ENCODE peak calls at places on chromosomes 3 and 15, in seven cellular contexts. Q, H, K, W, T, G and I are unnamed samples. For H3K9me3, the result is how much of the 10 kb centered on the place peaks cover.

GRCh38 chr3:120552184-120553020 is 43.7 kb upstream of the NDUFB4 start:
- DNase-seq in Q (no peak), H (no peak), K (no peak), W (no peak), T (no peak), G (no peak), I (no peak)

GRCh38 chr3:8663177-8664061 is 18.8 kb upstream of the SSUH2 start:
- DNase-seq in Q (peak), H (no peak), K (peak), W (peak), T (peak), G (peak), I (no peak)

GRCh38 chr3:184395320-184395660 is 15.4 kb downstream of the CHRD start:
- DNase-seq in Q (peak), H (no peak), K (no peak), W (no peak), T (no peak), G (no peak), I (no peak)

GRCh38 chr3:31409866-31410265 is 122.9 kb upstream of the STT3B start:
- DNase-seq in Q (no peak), H (no peak), K (no peak), W (no peak), T (no peak), G (no peak), I (no peak)

GRCh38 chr3:69360690-69361089 is 25.2 kb downstream of the FRMD4B start:
- DNase-seq in Q (no peak), H (no peak), K (no peak), W (no peak), T (no peak), G (no peak), I (no peak)

GRCh38 chr15:70497661-70498060 is 265.7 kb downstream of the UACA start:
- DNase-seq in Q (no peak), H (no peak), K (no peak), W (no peak), T (no peak), G (no peak), I (no peak)

GRCh38 chr3:118269537-118270125 is 765.0 kb downstream of the IGSF11 start:
- DNase-seq in Q (no peak), H (no peak), K (no peak), W (no peak), T (no peak), G (no peak), I (no peak)

GRCh38 chr3:21158801-21159564 is 592.0 kb downstream of the ZNF385D start:
- DNase-seq in Q (no peak), H (no peak), K (no peak), W (no peak), T (no peak), G (peak), I (no peak)

GRCh38 chr3:64161481-64161952 is 63.7 kb downstream of the PRICKLE2 start:
- DNase-seq in Q (no peak), H (no peak), K (no peak), W (no peak), T (no peak), G (no peak), I (no peak)

GRCh38 chr3:179027326-179027900 is 44.2 kb downstream of the ZMAT3 start:
- DNase-seq in Q (peak), H (peak), K (no peak), W (no peak), T (no peak), G (peak), I (no peak)

GRCh38 chr15:93146196-93146595 is 57.2 kb upstream of the RGMA start:
- DNase-seq in Q (no peak), H (no peak), K (no peak), W (no peak), T (no peak), G (no peak), I (no peak)

GRCh38 chr3:196408565-196409300 is 23.5 kb downstream of the UBXN7 start:
- DNase-seq in Q (no peak), H (no peak), K (no peak), W (no peak), T (no peak), G (no peak), I (no peak)

GRCh38 chr3:14216257-14217048 is 37.8 kb downstream of the LSM3 start:
- DNase-seq in Q (peak), H (no peak), K (no peak), W (peak), T (peak), G (no peak), I (peak)

GRCh38 chr3:169658311-169658931 is 5.1 kb downstream of the MECOM start:
- DNase-seq in Q (peak), H (no peak), K (no peak), W (no peak), T (peak), G (peak), I (no peak)

GRCh38 chr15:89761009-89761831 is 10.2 kb upstream of the MESP1 start:
- DNase-seq in Q (peak), H (no peak), K (peak), W (no peak), T (no peak), G (no peak), I (no peak)

GRCh38 chr3:111831840-111832239 is 27.2 kb upstream of the PHLDB2 start:
- DNase-seq in Q (no peak), H (no peak), K (no peak), W (no peak), T (no peak), G (no peak), I (no peak)

GRCh38 chr3:98350082-98350481 is 3.6 kb upstream of the OR5K4 start:
- DNase-seq in Q (no peak), H (no peak), K (no peak), W (no peak), T (no peak), G (no peak), I (no peak)

GRCh38 chr3:108031893-108032292 is 58.9 kb downstream of the CD47 start:
- DNase-seq in Q (no peak), H (no peak), K (no peak), W (no peak), T (no peak), G (peak), I (no peak)

GRCh38 chr3:114308830-114309229 is 15.0 kb downstream of the TIGIT start:
- DNase-seq in Q (no peak), H (peak), K (peak), W (no peak), T (no peak), G (no peak), I (peak)

GRCh38 chr3:65596511-65597224 is 442.1 kb downstream of the MAGI1 start:
- DNase-seq in Q (no peak), H (no peak), K (no peak), W (peak), T (no peak), G (no peak), I (no peak)

GRCh38 chr3:134630506-134630905 is 20.3 kb downstream of the KY start:
- DNase-seq in Q (no peak), H (no peak), K (no peak), W (peak), T (peak), G (peak), I (no peak)

GRCh38 chr15:47582283-47582682 is 135.0 kb upstream of the SEMA6D start:
- DNase-seq in Q (no peak), H (no peak), K (no peak), W (no peak), T (no peak), G (no peak), I (no peak)

GRCh38 chr15:47573673-47574072 is 143.6 kb upstream of the SEMA6D start:
- DNase-seq in Q (no peak), H (no peak), K (no peak), W (no peak), T (no peak), G (no peak), I (no peak)

GRCh38 chr15:47576921-47577474 is 140.3 kb upstream of the SEMA6D start:
- DNase-seq in Q (no peak), H (no peak), K (no peak), W (no peak), T (no peak), G (peak), I (no peak)

DNA sequence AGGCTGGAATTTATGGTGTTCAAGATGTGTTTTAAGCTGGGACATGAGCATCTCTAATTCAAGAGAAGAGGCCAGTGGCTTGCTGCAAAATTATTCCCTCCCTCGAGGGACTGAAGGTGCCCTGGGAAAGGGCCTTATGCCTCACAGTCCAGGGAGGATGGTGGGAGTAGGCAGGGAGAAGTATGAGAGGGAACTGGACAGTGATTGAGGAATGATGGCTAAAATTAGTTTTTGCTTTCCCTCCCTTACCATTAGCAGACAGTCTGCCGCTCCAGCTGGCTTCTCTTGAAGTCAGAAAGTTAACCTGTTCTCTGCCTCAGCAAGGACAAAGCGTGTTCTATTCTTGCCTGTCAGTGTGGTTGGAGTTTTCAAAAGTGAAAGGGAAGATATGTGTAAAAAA is 139.8 kb upstream of the SEMA6D start:
- DNase-seq in Q (no peak), H (no peak), K (no peak), W (peak), T (no peak), G (no peak), I (no peak)
- H3K9me3 ChIP-seq in Q (under half), H (under half), K (under half), W (under half), T (under half), G (under half), I (under half)

DNA sequence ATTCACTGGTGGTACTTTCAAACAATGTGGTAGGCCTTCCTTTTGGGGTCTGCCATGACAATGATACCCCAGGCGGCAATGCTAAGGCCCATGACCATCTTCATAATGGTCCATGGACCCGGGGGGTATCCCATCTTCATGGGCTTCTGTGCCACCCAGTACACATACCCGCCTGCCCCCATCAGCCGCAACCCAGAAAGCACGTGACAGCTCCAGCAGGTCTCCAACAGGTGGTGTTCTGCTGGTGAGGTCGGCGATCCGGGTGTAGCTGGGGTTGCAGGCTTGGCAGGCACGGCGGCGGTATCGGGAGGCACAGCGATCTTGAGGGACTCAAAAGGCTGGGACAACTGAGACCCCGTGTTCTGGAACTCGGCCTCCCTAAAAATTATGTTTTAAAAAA is 214.5 kb downstream of the SNRPN start:
- DNase-seq in Q (peak), H (no peak), K (no peak), W (peak), T (peak), G (no peak), I (no peak)
- H3K9me3 ChIP-seq in Q (under half), H (under half), K (under half), W (under half), T (under half), G (under half), I (under half)

DNA sequence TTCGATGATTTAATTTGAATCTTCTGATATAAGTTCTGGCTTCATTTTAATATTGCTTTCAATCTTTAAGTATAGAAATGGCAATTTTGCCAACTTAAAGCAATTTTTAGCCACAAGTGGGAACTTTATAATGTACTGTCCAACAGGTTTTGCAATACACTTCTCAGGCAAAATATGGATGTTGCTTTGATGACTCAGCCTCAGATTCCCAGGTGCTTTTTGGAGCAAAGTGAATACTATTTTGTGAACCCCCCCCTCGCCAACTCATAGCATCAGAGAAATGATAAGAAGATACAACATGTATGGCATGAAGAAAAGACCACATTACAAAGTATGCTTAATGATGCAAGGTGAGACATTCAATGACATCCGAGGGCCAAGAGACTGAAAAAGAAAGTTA is 158.1 kb downstream of the GABRB3 start:
- DNase-seq in Q (no peak), H (no peak), K (no peak), W (no peak), T (no peak), G (no peak), I (no peak)
- H3K9me3 ChIP-seq in Q (under half), H (under half), K (under half), W (under half), T (under half), G (under half), I (under half)

DNA sequence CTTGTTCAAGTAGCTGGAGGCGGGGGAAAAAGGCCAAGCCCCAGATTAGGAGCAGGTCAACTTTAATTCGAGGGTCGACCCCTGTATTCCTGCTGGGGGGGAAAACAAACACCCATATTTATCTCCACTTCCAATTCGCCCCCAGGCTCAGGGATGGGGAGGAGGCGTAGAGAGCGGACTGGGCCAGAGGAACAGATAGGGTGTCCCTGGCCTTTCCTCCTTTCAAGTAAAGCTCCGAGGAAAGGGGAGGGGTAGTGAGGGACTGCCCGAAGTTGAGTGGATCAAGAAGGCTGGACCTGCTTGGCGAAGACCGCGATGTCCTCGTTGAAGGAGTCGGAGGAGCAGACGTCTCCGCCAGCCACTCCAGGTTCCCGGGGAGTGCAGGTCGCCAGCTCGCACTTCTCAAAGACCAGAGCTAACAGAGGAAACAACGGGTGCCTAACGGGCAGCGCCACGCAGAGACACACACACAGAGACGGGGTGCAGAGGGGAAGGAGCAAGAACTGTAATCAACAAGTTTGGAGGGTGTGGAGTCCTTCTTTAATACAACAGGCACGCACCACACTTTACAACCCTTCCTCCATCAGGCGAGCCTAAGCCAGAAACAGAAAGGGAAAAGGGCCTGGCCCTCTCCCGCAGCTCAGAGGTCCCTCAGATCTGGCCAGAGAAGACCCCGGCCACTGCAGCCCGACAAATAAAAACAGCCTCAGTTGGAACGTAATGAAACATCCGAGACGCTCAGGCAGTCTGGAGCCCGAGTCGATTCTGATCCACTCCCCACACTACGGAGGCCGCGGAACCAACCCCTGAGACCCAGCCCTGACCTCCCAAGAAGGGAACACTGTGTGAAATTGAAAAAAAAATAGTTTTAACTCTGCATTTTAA is 4.1 kb downstream of the MEIS2 start:
- DNase-seq in Q (no peak), H (no peak), K (no peak), W (peak), T (peak), G (no peak), I (no peak)
- H3K9me3 ChIP-seq in Q (under half), H (under half), K (under half), W (under half), T (under half), G (under half), I (under half)